ENCODE peak calls at places on chromosomes 11 and 22, in ten cellular contexts. K is tibial artery; U is Panc1; L is neural progenitor cell; S is ascending aorta; P is MM.1S; F is CD4-positive, alpha-beta memory T cell; Z is CD8-positive, alpha-beta T cell; M is RWPE2; H is small intestine. Q is an unnamed sample. For H3K27me3, H3K9me3 and H3K4me1, the result is how much of the 10 kb centered on the place peaks cover.

GRCh38 chr11:96139692-96140091 is 203.3 kb downstream of the MAML2 start:
- DNase-seq in Z (no peak), U (no peak), S (no peak), H (no peak), M (no peak), L (no peak), P (no peak), F (no peak), K (no peak), Q (no peak)

GRCh38 chr11:67629386-67630229 is at the start of gene NUDT8:
- DNase-seq in S (peak), H (peak), L (peak), Z (peak), U (no peak), P (peak), K (peak), M (peak), F (peak), Q (peak)

GRCh38 chr11:23688835-23689234 is 808.0 kb upstream of the LUZP2 start:
- DNase-seq in P (no peak), U (no peak), K (no peak), H (no peak), Z (no peak), F (no peak), M (no peak), L (no peak), S (no peak), Q (peak)

GRCh38 chr11:13091373-13091772 is 82.3 kb downstream of the RASSF10 start:
- DNase-seq in H (no peak), Z (no peak), S (no peak), M (no peak), P (peak), K (no peak), U (no peak), L (no peak), F (no peak), Q (no peak)

GRCh38 chr11:44136176-44136945 is 40.9 kb downstream of the EXT2 start:
- DNase-seq in L (no peak), U (no peak), M (no peak), P (no peak), K (no peak), H (no peak), S (no peak), Z (no peak), F (no peak), Q (peak)

GRCh38 chr11:119273721-119274120 is 43.2 kb downstream of the MCAM start:
- DNase-seq in P (no peak), L (no peak), S (no peak), F (no peak), H (no peak), Z (no peak), M (no peak), U (no peak), K (no peak), Q (no peak)

GRCh38 chr11:16946477-16947282 is 67.5 kb downstream of the PLEKHA7 start:
- DNase-seq in H (no peak), L (peak), P (peak), K (no peak), U (no peak), S (no peak), Z (no peak), F (no peak), M (no peak), Q (no peak)

GRCh38 chr11:30879322-30880020 is 293.3 kb upstream of the MPPED2 start:
- DNase-seq in P (no peak), H (no peak), Z (no peak), F (no peak), U (no peak), M (no peak), S (no peak), K (no peak), L (no peak), Q (no peak)

GRCh38 chr11:106818416-106818815 is 199.9 kb downstream of the GUCY1A2 start:
- DNase-seq in K (no peak), U (no peak), M (no peak), Z (no peak), P (no peak), L (no peak), S (no peak), F (no peak), H (no peak), Q (no peak)

GRCh38 chr22:39654527-39654926 is 84.0 kb downstream of the CACNA1I start:
- DNase-seq in L (no peak), K (no peak), Z (no peak), P (no peak), U (no peak), F (no peak), H (no peak), M (no peak), S (no peak), Q (no peak)

DNA sequence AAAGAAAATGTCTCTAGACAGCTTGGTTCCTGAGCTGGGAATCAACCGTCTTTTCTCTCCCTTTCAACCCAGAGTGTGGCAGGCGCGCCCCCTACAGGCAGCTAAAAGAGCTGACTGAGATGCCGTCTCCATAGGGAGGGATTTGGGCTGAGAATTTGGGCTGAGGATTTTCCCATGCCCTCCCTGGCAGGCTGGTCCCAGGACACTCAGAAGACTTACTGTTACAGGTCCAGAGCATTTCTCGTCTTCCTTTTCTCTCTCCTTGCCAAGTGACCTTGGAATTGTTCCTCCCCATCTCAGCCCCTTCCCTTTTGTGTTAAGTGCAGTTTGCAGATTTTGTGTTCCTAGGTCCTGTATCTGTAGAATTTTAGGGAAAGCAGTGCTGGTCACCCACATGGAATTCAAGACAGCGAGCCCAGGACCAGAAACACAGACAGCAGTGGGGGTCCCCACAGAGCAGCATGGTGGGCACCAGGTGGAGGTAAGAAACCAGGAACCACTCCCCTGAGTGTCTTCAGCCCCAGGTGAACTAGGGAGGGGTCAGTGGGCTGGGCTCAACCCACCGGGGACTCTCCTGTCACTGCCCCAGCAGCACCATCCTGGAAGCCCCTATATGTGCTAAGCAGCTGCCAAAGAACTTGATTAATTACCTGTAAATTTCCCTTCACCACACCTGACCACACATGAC is 9.9 kb upstream of the IGLL5 start:
- DNase-seq in P (peak), Z (peak), L (peak), K (no peak), U (no peak), H (peak), F (peak), S (no peak), M (no peak), Q (peak)
- H3K27me3 ChIP-seq in P (under half), Z (under half), L (half or more), K (under half), U (under half), H (under half), F (under half), S (under half), M (under half), Q (half or more)

GRCh38 chr22:37520754-37521153 is 1.5 kb upstream of the CARD10 start:
- DNase-seq in K (no peak), Z (no peak), L (no peak), M (no peak), F (no peak), U (no peak), P (no peak), H (no peak), S (no peak), Q (no peak)

GRCh38 chr22:37521236-37521739 is 2.1 kb upstream of the CARD10 start:
- DNase-seq in L (no peak), H (peak), K (no peak), M (no peak), S (no peak), P (no peak), F (no peak), U (no peak), Z (no peak), Q (no peak)

GRCh38 chr22:37518509-37519267 is 527 bp downstream of the CARD10 start:
- DNase-seq in P (no peak), U (no peak), F (no peak), S (no peak), L (peak), M (peak), H (peak), K (no peak), Z (no peak), Q (no peak)

GRCh38 chr22:37517826-37518450 is 1.3 kb downstream of the CARD10 start:
- DNase-seq in Z (no peak), P (no peak), U (no peak), L (no peak), S (no peak), M (peak), F (no peak), K (no peak), H (no peak), Q (no peak)

GRCh38 chr22:37519268-37520195 is at the start of gene CARD10:
- DNase-seq in H (peak), U (no peak), L (peak), F (peak), K (no peak), S (no peak), Z (no peak), P (no peak), M (peak), Q (peak)
- H3K9me3 ChIP-seq in H (under half), U (under half), L (under half), F (under half), K (under half), S (under half), Z (under half), P (under half), M (under half), Q (under half)

GRCh38 chr11:114178656-114179055 is 117.5 kb upstream of the NNMT start:
- DNase-seq in M (no peak), U (no peak), F (no peak), S (no peak), P (no peak), K (no peak), L (no peak), Z (no peak), H (no peak), Q (no peak)
- H3K4me1 ChIP-seq in M (under half), U (under half), F (half or more), S (half or more), P (under half), K (under half), L (under half), Z (half or more), H (under half), Q (half or more)

GRCh38 chr11:114070464-114071139 is 11.1 kb downstream of the ZBTB16 start:
- DNase-seq in F (no peak), S (no peak), U (no peak), Z (no peak), P (no peak), L (no peak), H (no peak), M (no peak), K (no peak), Q (no peak)
- H3K27me3 ChIP-seq in F (under half), S (under half), U (under half), Z (under half), P (under half), L (under half), H (under half), M (under half), K (under half), Q (under half)

GRCh38 chr11:114525682-114526081 is 34.0 kb downstream of the NXPE1 start:
- DNase-seq in P (no peak), L (no peak), H (no peak), U (no peak), F (no peak), S (no peak), M (no peak), K (no peak), Z (no peak), Q (no peak)
- H3K9me3 ChIP-seq in P (under half), L (under half), H (under half), U (under half), F (under half), S (under half), M (under half), K (under half), Z (under half), Q (under half)

DNA sequence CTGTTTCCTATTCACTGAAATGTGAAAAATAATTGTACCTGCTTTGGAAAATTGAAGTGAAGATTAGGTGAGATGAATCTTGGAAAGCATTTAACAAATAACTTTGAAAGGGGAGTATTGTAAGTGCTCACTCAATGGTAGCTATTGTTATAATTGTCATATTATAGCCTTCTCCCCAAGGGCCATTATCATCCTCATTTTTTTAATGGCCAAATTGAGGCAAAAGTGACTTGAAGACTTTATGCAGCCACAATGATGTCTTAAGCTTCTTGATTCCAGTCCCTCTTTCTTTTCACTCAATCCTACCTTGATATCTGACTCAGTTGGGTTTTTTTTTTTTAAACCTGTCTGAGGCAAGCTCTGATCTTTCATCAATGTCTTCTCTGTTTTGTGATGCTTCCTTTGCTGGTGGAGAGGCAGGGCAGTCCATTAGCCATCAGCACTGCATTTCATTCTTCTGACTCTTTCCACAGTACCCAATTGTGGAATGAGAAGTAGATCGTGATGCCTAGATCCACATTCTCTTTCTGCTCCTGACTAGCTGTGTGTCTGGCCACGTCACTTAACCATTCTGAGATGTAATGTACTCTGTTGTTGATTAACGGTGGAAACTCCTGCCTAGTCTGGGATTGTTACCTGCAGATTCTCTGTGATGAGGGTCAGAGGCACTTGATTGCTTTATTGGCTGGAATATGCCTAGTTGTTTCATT is 101.4 kb downstream of the DBX1 start:
- DNase-seq in S (no peak), P (no peak), F (no peak), U (no peak), M (no peak), L (no peak), H (no peak), Z (no peak), K (no peak), Q (peak)
- H3K4me1 ChIP-seq in S (under half), P (under half), F (under half), U (under half), M (under half), L (under half), H (under half), Z (under half), K (under half), Q (under half)

GRCh38 chr11:115521874-115522273 is 17.7 kb upstream of the CADM1 start:
- DNase-seq in Z (no peak), K (no peak), P (no peak), M (no peak), L (no peak), F (no peak), S (no peak), U (no peak), H (no peak), Q (no peak)
- H3K27me3 ChIP-seq in Z (under half), K (under half), P (under half), M (under half), L (under half), F (under half), S (under half), U (under half), H (under half), Q (under half)

GRCh38 chr11:48354677-48355076 is 11.6 kb downstream of the OR4C5 start:
- DNase-seq in P (no peak), H (no peak), S (no peak), Z (no peak), F (no peak), M (no peak), K (no peak), L (no peak), U (no peak), Q (no peak)
- H3K9me3 ChIP-seq in P (under half), H (under half), S (under half), Z (under half), F (under half), M (under half), K (under half), L (under half), U (under half), Q (under half)